ENCODE peak calls at places on chromosomes 3 and 15, in five cellular contexts. J is activated effector memory CD4-positive, alpha-beta T cell treated with anti-CD3 and anti-CD28 coated beads, Interleukin-2, amount 50 U/mL, for 16 hours; N is ELR; Q is activated CD4-positive, alpha-beta T cell treated with anti-CD3 and anti-CD28 coated beads, Interleukin-2, amount 50 U/mL, for 4 hours; W is K562. S is an unnamed sample.

GRCh38 chr15:77867266-77868047 is 210.1 kb downstream of the TBC1D2B start:
- DNase-seq in J (peak), N (no peak), Q (no peak), W (no peak), S (peak)

GRCh38 chr3:1552831-1553230 is 460.0 kb downstream of the CNTN6 start:
- DNase-seq in J (no peak), N (no peak), Q (no peak), W (no peak), S (no peak)

GRCh38 chr3:188449421-188449820 is 295.5 kb downstream of the LPP start:
- DNase-seq in J (no peak), N (peak), Q (no peak), W (no peak), S (no peak)

GRCh38 chr3:170425491-170426239 is 7.0 kb downstream of the CLDN11 start:
- DNase-seq in J (no peak), N (no peak), Q (no peak), W (peak), S (no peak)

GRCh38 chr15:48641416-48641815 is 4.1 kb downstream of the FBN1 start:
- DNase-seq in J (no peak), N (peak), Q (no peak), W (no peak), S (no peak)

GRCh38 chr15:96183927-96184266 is 146.6 kb upstream of the NR2F2 start:
- DNase-seq in J (no peak), N (no peak), Q (no peak), W (no peak), S (no peak)

GRCh38 chr3:151016421-151016820 is 43.9 kb upstream of the CLRN1 start:
- DNase-seq in J (no peak), N (peak), Q (no peak), W (no peak), S (no peak)

GRCh38 chr3:115517457-115518050 is 105.8 kb upstream of the GAP43 start:
- DNase-seq in J (no peak), N (no peak), Q (no peak), W (no peak), S (no peak)

GRCh38 chr3:89227218-89227617 is 119.8 kb downstream of the EPHA3 start:
- DNase-seq in J (no peak), N (peak), Q (no peak), W (no peak), S (no peak)

GRCh38 chr3:87260270-87260669 is 16.1 kb downstream of the POU1F1 start:
- DNase-seq in J (no peak), N (peak), Q (peak), W (peak), S (no peak)

GRCh38 chr3:31462050-31462569 is 70.6 kb upstream of the STT3B start:
- DNase-seq in J (peak), N (no peak), Q (peak), W (no peak), S (no peak)

GRCh38 chr15:93861956-93862741 is 369.2 kb upstream of the MCTP2 start:
- DNase-seq in J (no peak), N (no peak), Q (no peak), W (no peak), S (no peak)

GRCh38 chr3:169613053-169613803 is 50.3 kb downstream of the MECOM start:
- DNase-seq in J (no peak), N (no peak), Q (no peak), W (no peak), S (no peak)

S was measured in posterior vena cava.